ENCODE peak calls at places on chromosomes 5 and 9, in four cellular contexts. M is cardiac muscle cell, T is ovary, Y is RWPE1. Q is an unnamed sample.

GRCh38 chr9:125407432-125407973 is 145.9 kb downstream of the GAPVD1 start:
- DNase-seq in T (no peak), M (no peak), Y (no peak), Q (no peak)

GRCh38 chr5:106171132-106171531 is 1499.6 kb downstream of the EFNA5 start:
- DNase-seq in M (peak), Y (no peak), T (no peak), Q (no peak)

GRCh38 chr5:78603636-78604175 is 44.9 kb downstream of the LHFPL2 start:
- DNase-seq in M (no peak), Y (no peak), T (no peak), Q (no peak)

GRCh38 chr5:9192286-9192685 is 353.6 kb downstream of the SEMA5A start:
- DNase-seq in T (no peak), Y (no peak), M (no peak), Q (no peak)

GRCh38 chr9:88973281-88974045 is 17.8 kb upstream of the S1PR3 start:
- DNase-seq in M (no peak), T (no peak), Y (no peak), Q (no peak)

GRCh38 chr5:170590537-170590936 is 86.7 kb downstream of the KCNIP1 start:
- DNase-seq in M (no peak), T (no peak), Y (no peak), Q (no peak)

GRCh38 chr9:110810251-110810976 is 141.8 kb downstream of the MUSK start:
- DNase-seq in T (no peak), Y (no peak), M (peak), Q (no peak)

GRCh38 chr9:117092582-117092981 is 322.3 kb downstream of the ASTN2 start:
- DNase-seq in M (peak), T (no peak), Y (peak), Q (no peak)

GRCh38 chr9:136372561-136373299 is 739 bp downstream of the CARD9 start:
- DNase-seq in M (peak), T (no peak), Y (peak), Q (peak)

GRCh38 chr5:27706832-27707231 is 668.4 kb upstream of the CDH9 start:
- DNase-seq in T (no peak), M (peak), Y (peak), Q (peak)

GRCh38 chr9:98074119-98074990 is 17.8 kb downstream of the NANS start:
- DNase-seq in T (peak), Y (peak), M (peak), Q (peak)

GRCh38 chr5:106321242-106321641 is 1349.5 kb downstream of the EFNA5 start:
- DNase-seq in Y (no peak), T (no peak), M (peak), Q (peak)

GRCh38 chr9:36328798-36329411 is 70.7 kb upstream of the GNE start:
- DNase-seq in Y (peak), M (peak), T (peak), Q (peak)

GRCh38 chr5:52994266-52994665 is 5.1 kb downstream of the ITGA2 start:
- DNase-seq in M (no peak), T (no peak), Y (no peak), Q (no peak)

GRCh38 chr5:135488727-135489465 is 36.7 kb upstream of the TIFAB start:
- DNase-seq in T (no peak), M (peak), Y (peak), Q (peak)

GRCh38 chr5:157167219-157167621 is 1.2 kb upstream of the GARIN3 start:
- DNase-seq in Y (no peak), M (peak), T (no peak), Q (no peak)

GRCh38 chr9:121972501-121972981 is 120.6 kb downstream of the TTLL11 start:
- DNase-seq in M (peak), T (no peak), Y (peak), Q (peak)

GRCh38 chr9:121979736-121980135 is 113.4 kb downstream of the TTLL11 start:
- DNase-seq in T (no peak), M (peak), Y (no peak), Q (no peak)

GRCh38 chr9:121976751-121977150 is 116.4 kb downstream of the TTLL11 start:
- DNase-seq in M (peak), T (no peak), Y (peak), Q (peak)

GRCh38 chr9:121974421-121974820 is 118.7 kb downstream of the TTLL11 start:
- DNase-seq in M (no peak), Y (peak), T (no peak), Q (no peak)

GRCh38 chr9:121975801-121976277 is 117.3 kb downstream of the TTLL11 start:
- DNase-seq in M (no peak), Y (no peak), T (no peak), Q (peak)
- H3K27ac ChIP-seq in M (no peak), Y (no peak), T (no peak), Q (no peak)

GRCh38 chr5:179382486-179382885 is 37.2 kb upstream of the ADAMTS2 start:
- DNase-seq in Y (no peak), T (no peak), M (no peak), Q (no peak)
- TF ChIP-seq CTCF in Y (no peak), T (no peak), M (no peak), Q (no peak)

DNA sequence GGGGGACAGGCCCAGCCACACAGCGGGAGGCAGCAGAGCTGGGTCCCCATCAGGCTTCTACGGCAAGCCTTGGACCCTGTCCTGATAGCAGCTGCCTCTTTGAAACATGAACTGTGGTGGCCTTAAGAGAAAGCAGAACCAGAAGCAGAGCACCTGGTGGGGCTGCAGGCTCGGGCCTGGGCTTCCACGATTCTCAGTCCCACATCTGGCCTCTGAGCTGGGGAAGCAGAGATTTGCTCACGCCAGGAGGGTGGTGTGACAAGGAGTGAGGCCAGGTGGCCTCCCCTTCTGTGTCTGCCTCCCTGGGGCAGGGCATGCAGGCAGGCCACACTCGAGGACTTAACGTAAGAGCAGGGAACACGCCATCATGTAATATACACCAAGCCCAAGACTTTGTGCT is 14.1 kb upstream of the PHYKPL start:
- DNase-seq in Y (no peak), M (no peak), T (no peak), Q (no peak)
- H3K27ac ChIP-seq in Y (no peak), M (no peak), T (no peak), Q (no peak)

GRCh38 chr9:128124873-128125574 is 2.5 kb downstream of the PTGES2 start:
- DNase-seq in T (peak), M (peak), Y (no peak), Q (peak)
- TF ChIP-seq CTCF in T (no peak), M (peak), Y (peak), Q (peak)

DNA sequence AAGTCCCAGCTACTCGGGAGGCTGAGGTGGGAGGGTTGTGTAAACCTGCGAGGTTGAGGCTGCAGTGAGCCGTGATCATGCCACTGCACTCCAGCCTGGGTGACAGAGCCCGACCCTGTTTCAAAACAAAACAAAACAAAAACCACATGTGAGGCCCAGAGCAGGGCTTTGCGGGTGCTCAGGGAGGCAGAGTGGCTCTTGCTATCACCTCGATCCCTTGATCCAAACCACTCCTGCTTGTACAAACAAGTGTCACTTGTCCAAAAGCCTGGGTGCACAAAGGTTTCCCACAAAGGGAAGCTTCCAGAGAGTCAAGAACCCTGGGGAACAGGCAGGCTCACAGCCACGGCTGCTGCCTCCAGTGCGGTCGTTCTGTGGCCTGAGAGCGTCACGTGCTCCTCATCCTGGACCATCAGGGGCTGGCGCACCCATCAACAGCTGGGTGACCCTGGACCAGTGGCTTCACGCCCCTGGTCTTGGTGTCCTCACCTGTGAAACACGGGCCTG is 162.7 kb downstream of the C9orf50 start:
- DNase-seq in M (no peak), Y (no peak), T (no peak), Q (no peak)
- H3K27ac ChIP-seq in M (peak), Y (peak), T (peak), Q (no peak)

Q was measured in fibroblast of lung.